ENCODE peak calls at places on chromosomes 1 and 21, in nine cellular contexts. One of them, this sample, is unnamed.

GRCh38 chr21:17351766-17352165 is 161.1 kb upstream of the CXADR start:
- DNase-seq in AG10803: no peak
- DNase-seq in uterus: no peak
- DNase-seq in GM10248: no peak
- DNase-seq in thoracic aorta: no peak
- DNase-seq in cardiac fibroblast: no peak
- DNase-seq in CD4-positive, alpha-beta T cell: no peak
- DNase-seq in testis: no peak
- DNase-seq in foreskin fibroblast: no peak
- DNase-seq in this sample: no peak

GRCh38 chr1:183764981-183765380 is 39.9 kb upstream of the RGL1 start:
- DNase-seq in GM10248: no peak
- DNase-seq in thoracic aorta: no peak
- DNase-seq in AG10803: peak
- DNase-seq in uterus: no peak
- DNase-seq in testis: no peak
- DNase-seq in CD4-positive, alpha-beta T cell: no peak
- DNase-seq in foreskin fibroblast: peak
- DNase-seq in cardiac fibroblast: no peak
- DNase-seq in this sample: peak

GRCh38 chr1:3287656-3288160 is 166.8 kb upstream of the ARHGEF16 start:
- DNase-seq in AG10803: no peak
- DNase-seq in testis: no peak
- DNase-seq in foreskin fibroblast: no peak
- DNase-seq in uterus: no peak
- DNase-seq in thoracic aorta: no peak
- DNase-seq in CD4-positive, alpha-beta T cell: no peak
- DNase-seq in GM10248: no peak
- DNase-seq in cardiac fibroblast: no peak
- DNase-seq in this sample: no peak

GRCh38 chr1:2384130-2384860 is 7.1 kb downstream of the MORN1 start:
- DNase-seq in thoracic aorta: no peak
- DNase-seq in AG10803: no peak
- DNase-seq in GM10248: no peak
- DNase-seq in uterus: no peak
- DNase-seq in testis: no peak
- DNase-seq in cardiac fibroblast: no peak
- DNase-seq in CD4-positive, alpha-beta T cell: no peak
- DNase-seq in foreskin fibroblast: no peak
- DNase-seq in this sample: no peak

GRCh38 chr1:226674892-226675719 is 64.0 kb downstream of the ITPKB start:
- DNase-seq in foreskin fibroblast: no peak
- DNase-seq in AG10803: no peak
- DNase-seq in cardiac fibroblast: no peak
- DNase-seq in GM10248: peak
- DNase-seq in uterus: peak
- DNase-seq in thoracic aorta: no peak
- DNase-seq in CD4-positive, alpha-beta T cell: peak
- DNase-seq in testis: peak
- DNase-seq in this sample: no peak

GRCh38 chr1:201230676-201231075 is 40.1 kb downstream of the IGFN1 start:
- DNase-seq in uterus: no peak
- DNase-seq in cardiac fibroblast: no peak
- DNase-seq in CD4-positive, alpha-beta T cell: no peak
- DNase-seq in foreskin fibroblast: no peak
- DNase-seq in GM10248: no peak
- DNase-seq in testis: no peak
- DNase-seq in thoracic aorta: no peak
- DNase-seq in AG10803: no peak
- DNase-seq in this sample: no peak

GRCh38 chr1:3403011-3403345 is 51.5 kb upstream of the ARHGEF16 start:
- DNase-seq in GM10248: no peak
- DNase-seq in cardiac fibroblast: no peak
- DNase-seq in testis: no peak
- DNase-seq in AG10803: no peak
- DNase-seq in CD4-positive, alpha-beta T cell: no peak
- DNase-seq in foreskin fibroblast: no peak
- DNase-seq in uterus: no peak
- DNase-seq in thoracic aorta: no peak
- DNase-seq in this sample: no peak

GRCh38 chr1:29133861-29134694 is 10.4 kb upstream of the TMEM200B start:
- DNase-seq in thoracic aorta: no peak
- DNase-seq in CD4-positive, alpha-beta T cell: no peak
- DNase-seq in foreskin fibroblast: no peak
- DNase-seq in uterus: no peak
- DNase-seq in testis: peak
- DNase-seq in GM10248: no peak
- DNase-seq in AG10803: no peak
- DNase-seq in cardiac fibroblast: no peak
- DNase-seq in this sample: no peak

DNA sequence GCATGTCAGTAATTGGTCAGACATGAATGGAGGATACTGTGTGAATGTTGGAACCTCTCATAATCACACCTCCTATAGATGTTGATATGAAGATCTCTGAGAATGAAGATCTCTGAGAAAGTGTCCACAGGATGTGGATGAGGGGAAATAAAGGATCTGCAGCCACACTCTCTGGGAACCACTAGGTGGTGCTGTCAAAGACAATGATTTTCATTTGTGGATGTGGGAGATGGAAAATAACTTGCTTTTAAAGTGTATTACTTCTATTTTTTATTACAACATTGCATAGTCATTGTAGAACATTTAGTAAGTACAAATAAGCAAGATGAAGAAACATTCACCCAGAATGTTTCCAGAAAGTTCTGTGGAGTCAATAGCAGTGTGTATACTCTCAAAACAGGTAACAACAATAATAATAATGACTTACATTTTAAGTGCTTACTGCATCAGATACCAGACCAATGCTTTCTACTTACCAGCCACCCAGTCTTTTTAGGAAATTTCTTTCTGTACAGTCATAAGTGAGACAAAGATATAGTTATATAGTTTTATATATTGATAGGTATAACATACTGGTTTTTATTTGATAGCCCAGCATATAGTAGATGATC is 128.2 kb downstream of the ATG4C start:
- DNase-seq in foreskin fibroblast: peak
- DNase-seq in testis: no peak
- DNase-seq in thoracic aorta: no peak
- DNase-seq in GM10248: no peak
- DNase-seq in cardiac fibroblast: peak
- DNase-seq in AG10803: peak
- DNase-seq in CD4-positive, alpha-beta T cell: no peak
- DNase-seq in uterus: no peak
- DNase-seq in this sample: peak
- TF ChIP-seq CTCF in foreskin fibroblast: peak
- TF ChIP-seq CTCF in testis: peak
- TF ChIP-seq CTCF in thoracic aorta: peak
- TF ChIP-seq CTCF in GM10248: peak
- TF ChIP-seq CTCF in cardiac fibroblast: peak
- TF ChIP-seq CTCF in AG10803: peak
- TF ChIP-seq CTCF in CD4-positive, alpha-beta T cell: peak
- TF ChIP-seq CTCF in uterus: no peak
- TF ChIP-seq CTCF in this sample: peak

GRCh38 chr1:218646288-218646687 is 301.2 kb downstream of the TGFB2 start:
- DNase-seq in testis: no peak
- DNase-seq in cardiac fibroblast: no peak
- DNase-seq in GM10248: no peak
- DNase-seq in uterus: no peak
- DNase-seq in thoracic aorta: no peak
- DNase-seq in AG10803: no peak
- DNase-seq in CD4-positive, alpha-beta T cell: no peak
- DNase-seq in foreskin fibroblast: no peak
- DNase-seq in this sample: no peak
- TF ChIP-seq CTCF in testis: no peak
- TF ChIP-seq CTCF in cardiac fibroblast: no peak
- TF ChIP-seq CTCF in GM10248: no peak
- TF ChIP-seq CTCF in uterus: no peak
- TF ChIP-seq CTCF in thoracic aorta: no peak
- TF ChIP-seq CTCF in AG10803: no peak
- TF ChIP-seq CTCF in CD4-positive, alpha-beta T cell: no peak
- TF ChIP-seq CTCF in foreskin fibroblast: no peak
- TF ChIP-seq CTCF in this sample: no peak

GRCh38 chr1:203038891-203039608 is 12.8 kb downstream of the PPFIA4 start:
- DNase-seq in CD4-positive, alpha-beta T cell: peak
- DNase-seq in uterus: peak
- DNase-seq in testis: peak
- DNase-seq in thoracic aorta: peak
- DNase-seq in AG10803: peak
- DNase-seq in foreskin fibroblast: peak
- DNase-seq in cardiac fibroblast: peak
- DNase-seq in GM10248: peak
- DNase-seq in this sample: peak
- TF ChIP-seq CTCF in CD4-positive, alpha-beta T cell: peak
- TF ChIP-seq CTCF in uterus: peak
- TF ChIP-seq CTCF in testis: peak
- TF ChIP-seq CTCF in thoracic aorta: peak
- TF ChIP-seq CTCF in AG10803: peak
- TF ChIP-seq CTCF in foreskin fibroblast: peak
- TF ChIP-seq CTCF in cardiac fibroblast: peak
- TF ChIP-seq CTCF in GM10248: peak
- TF ChIP-seq CTCF in this sample: peak

GRCh38 chr21:29115899-29116298 is 14.5 kb upstream of the MAP3K7CL start:
- DNase-seq in uterus: no peak
- DNase-seq in cardiac fibroblast: no peak
- DNase-seq in CD4-positive, alpha-beta T cell: no peak
- DNase-seq in AG10803: no peak
- DNase-seq in GM10248: no peak
- DNase-seq in testis: no peak
- DNase-seq in thoracic aorta: no peak
- DNase-seq in foreskin fibroblast: no peak
- DNase-seq in this sample: no peak
- TF ChIP-seq CTCF in uterus: no peak
- TF ChIP-seq CTCF in cardiac fibroblast: no peak
- TF ChIP-seq CTCF in CD4-positive, alpha-beta T cell: no peak
- TF ChIP-seq CTCF in AG10803: no peak
- TF ChIP-seq CTCF in GM10248: no peak
- TF ChIP-seq CTCF in testis: no peak
- TF ChIP-seq CTCF in thoracic aorta: no peak
- TF ChIP-seq CTCF in foreskin fibroblast: no peak
- TF ChIP-seq CTCF in this sample: no peak

GRCh38 chr1:925532-926421 is 2.1 kb downstream of the SAMD11 start:
- DNase-seq in GM10248: no peak
- DNase-seq in CD4-positive, alpha-beta T cell: no peak
- DNase-seq in thoracic aorta: no peak
- DNase-seq in testis: no peak
- DNase-seq in foreskin fibroblast: peak
- DNase-seq in cardiac fibroblast: no peak
- DNase-seq in uterus: no peak
- DNase-seq in AG10803: peak
- DNase-seq in this sample: peak

GRCh38 chr1:923991-924618 is 382 bp downstream of the SAMD11 start:
- DNase-seq in AG10803: no peak
- DNase-seq in thoracic aorta: no peak
- DNase-seq in testis: no peak
- DNase-seq in uterus: no peak
- DNase-seq in GM10248: no peak
- DNase-seq in foreskin fibroblast: no peak
- DNase-seq in CD4-positive, alpha-beta T cell: no peak
- DNase-seq in cardiac fibroblast: no peak
- DNase-seq in this sample: no peak

GRCh38 chr1:923131-923990 is at the start of gene SAMD11:
- DNase-seq in CD4-positive, alpha-beta T cell: peak
- DNase-seq in thoracic aorta: peak
- DNase-seq in AG10803: peak
- DNase-seq in foreskin fibroblast: peak
- DNase-seq in uterus: peak
- DNase-seq in testis: peak
- DNase-seq in GM10248: no peak
- DNase-seq in cardiac fibroblast: peak
- DNase-seq in this sample: peak

GRCh38 chr1:927234-927633 is 3.5 kb downstream of the SAMD11 start:
- DNase-seq in uterus: no peak
- DNase-seq in testis: no peak
- DNase-seq in CD4-positive, alpha-beta T cell: no peak
- DNase-seq in AG10803: no peak
- DNase-seq in foreskin fibroblast: no peak
- DNase-seq in thoracic aorta: no peak
- DNase-seq in GM10248: no peak
- DNase-seq in cardiac fibroblast: no peak
- DNase-seq in this sample: no peak

GRCh38 chr1:924619-925323 is 1.0 kb downstream of the SAMD11 start:
- DNase-seq in GM10248: no peak
- DNase-seq in CD4-positive, alpha-beta T cell: no peak
- DNase-seq in foreskin fibroblast: peak
- DNase-seq in thoracic aorta: no peak
- DNase-seq in testis: peak
- DNase-seq in cardiac fibroblast: no peak
- DNase-seq in AG10803: peak
- DNase-seq in uterus: no peak
- DNase-seq in this sample: peak
- TF ChIP-seq CTCF in GM10248: no peak
- TF ChIP-seq CTCF in CD4-positive, alpha-beta T cell: no peak
- TF ChIP-seq CTCF in foreskin fibroblast: no peak
- TF ChIP-seq CTCF in thoracic aorta: no peak
- TF ChIP-seq CTCF in testis: no peak
- TF ChIP-seq CTCF in cardiac fibroblast: no peak
- TF ChIP-seq CTCF in AG10803: peak
- TF ChIP-seq CTCF in uterus: no peak
- TF ChIP-seq CTCF in this sample: peak